ENCODE peak calls at places on chromosomes 16 and 17, in four cellular contexts. Z is uterus, I is AG09309, R is choroid plexus epithelial cell. V is an unnamed sample.

GRCh38 chr16:6970171-6970857 is 362.3 kb upstream of the RBFOX1 start:
- DNase-seq in Z (no peak), I (no peak), R (no peak), V (no peak)

GRCh38 chr16:48112603-48113400 is 43.0 kb downstream of the ABCC12 start:
- DNase-seq in Z (no peak), I (no peak), R (no peak), V (no peak)

GRCh38 chr17:73396429-73397277 is 84.9 kb upstream of the CDC42EP4 start:
- DNase-seq in Z (no peak), I (no peak), R (peak), V (no peak)

GRCh38 chr16:48462146-48462740 is 77.0 kb upstream of the SIAH1 start:
- DNase-seq in Z (no peak), I (no peak), R (no peak), V (no peak)

GRCh38 chr16:85526132-85526731 is 86.9 kb upstream of the GSE1 start:
- DNase-seq in Z (no peak), I (no peak), R (no peak), V (no peak)

GRCh38 chr17:47837401-47838039 is 3.6 kb downstream of the SCRN2 start:
- DNase-seq in Z (no peak), I (no peak), R (peak), V (no peak)

GRCh38 chr17:53722407-53722806 is 100.3 kb upstream of the KIF2B start:
- DNase-seq in Z (no peak), I (peak), R (peak), V (peak)

GRCh38 chr16:27690604-27691003 is 140.7 kb downstream of the KATNIP start:
- DNase-seq in Z (no peak), I (no peak), R (peak), V (no peak)

GRCh38 chr16:31427441-31428276 is 501 bp downstream of the COX6A2 start:
- DNase-seq in Z (peak), I (no peak), R (peak), V (no peak)

GRCh38 chr16:81486555-81487061 is 42.0 kb downstream of the CMIP start:
- DNase-seq in Z (no peak), I (peak), R (peak), V (no peak)

GRCh38 chr17:74045608-74046007 is 157.9 kb upstream of the RPL38 start:
- DNase-seq in Z (no peak), I (no peak), R (no peak), V (no peak)

GRCh38 chr16:82987767-82988166 is 361.0 kb downstream of the CDH13 start:
- DNase-seq in Z (no peak), I (no peak), R (peak), V (no peak)

GRCh38 chr17:38705803-38706624 is 941 bp downstream of the MLLT6 start:
- DNase-seq in Z (peak), I (no peak), R (no peak), V (no peak)

GRCh38 chr17:59893617-59894100 is 738 bp downstream of the RPS6KB1 start:
- DNase-seq in Z (no peak), I (no peak), R (peak), V (no peak)

GRCh38 chr17:35373984-35374765 is 754 bp upstream of the SLFN11 start:
- DNase-seq in Z (peak), I (peak), R (peak), V (no peak)

GRCh38 chr16:68592466-68593337 is 52.4 kb upstream of the CDH3 start:
- DNase-seq in Z (no peak), I (no peak), R (peak), V (no peak)

GRCh38 chr17:77332981-77333685 is 192.4 kb downstream of the SEC14L1 start:
- DNase-seq in Z (no peak), I (peak), R (peak), V (no peak)

GRCh38 chr16:3564130-3564888 is 12.9 kb downstream of the NLRC3 start:
- DNase-seq in Z (no peak), I (no peak), R (no peak), V (no peak)

GRCh38 chr16:81588326-81589081 is 143.9 kb downstream of the CMIP start:
- DNase-seq in Z (no peak), I (no peak), R (no peak), V (no peak)

GRCh38 chr17:37212184-37212583 is 163.6 kb upstream of the C17orf78 start:
- DNase-seq in Z (no peak), I (no peak), R (peak), V (no peak)

GRCh38 chr16:89985219-89985618 is 34.0 kb downstream of the DBNDD1 start:
- DNase-seq in Z (no peak), I (no peak), R (no peak), V (no peak)

GRCh38 chr17:265726-266125 is 84.3 kb upstream of the DOC2B start:
- DNase-seq in Z (peak), I (no peak), R (no peak), V (no peak)

GRCh38 chr17:67280279-67280678 is 35.3 kb upstream of the HELZ start:
- DNase-seq in Z (no peak), I (no peak), R (peak), V (no peak)

GRCh38 chr17:1820518-1821252 is 9.0 kb downstream of the SMYD4 start:
- DNase-seq in Z (no peak), I (no peak), R (peak), V (no peak)

GRCh38 chr17:73482251-73482661 is 162.0 kb downstream of the SDK2 start:
- DNase-seq in Z (no peak), I (no peak), R (no peak), V (no peak)

GRCh38 chr16:2226245-2226793 is 2.9 kb downstream of the E4F1 start:
- DNase-seq in Z (no peak), I (no peak), R (no peak), V (no peak)

GRCh38 chr17:56808503-56808902 is 25.2 kb downstream of the C17orf67 start:
- DNase-seq in Z (no peak), I (no peak), R (no peak), V (no peak)

GRCh38 chr17:16419074-16419928 is 3.9 kb downstream of the TRPV2 start:
- DNase-seq in Z (no peak), I (peak), R (peak), V (peak)

GRCh38 chr17:48546924-48547838 is 2.3 kb upstream of the HOXB2 start:
- DNase-seq in Z (peak), I (no peak), R (no peak), V (no peak)

GRCh38 chr17:50207792-50208567 is 6.5 kb upstream of the COL1A1 start:
- DNase-seq in Z (peak), I (no peak), R (no peak), V (no peak)

GRCh38 chr16:12546918-12547607 is 256.6 kb downstream of the CPPED1 start:
- DNase-seq in Z (no peak), I (no peak), R (no peak), V (no peak)

GRCh38 chr17:40190197-40191021 is 13.1 kb downstream of the RAPGEFL1 start:
- DNase-seq in Z (no peak), I (no peak), R (no peak), V (no peak)

GRCh38 chr16:68980695-68981315 is 124.6 kb upstream of the HAS3 start:
- DNase-seq in Z (no peak), I (no peak), R (no peak), V (no peak)

GRCh38 chr16:58502217-58502921 is 2.4 kb downstream of the NDRG4 start:
- DNase-seq in Z (no peak), I (no peak), R (no peak), V (no peak)

GRCh38 chr17:37462492-37462891 is 27.2 kb upstream of the DUSP14 start:
- DNase-seq in Z (no peak), I (no peak), R (no peak), V (no peak)

GRCh38 chr17:72984145-72984924 is 108.2 kb downstream of the SLC39A11 start:
- DNase-seq in Z (no peak), I (peak), R (peak), V (peak)

GRCh38 chr16:75372236-75372856 is 61.0 kb downstream of the CFDP1 start:
- DNase-seq in Z (no peak), I (no peak), R (peak), V (no peak)

GRCh38 chr17:2056221-2057129 is 1.6 kb downstream of the HIC1 start:
- DNase-seq in Z (peak), I (no peak), R (peak), V (no peak)

GRCh38 chr17:4204190-4204589 is 59.6 kb downstream of the ANKFY1 start:
- DNase-seq in Z (no peak), I (peak), R (peak), V (peak)

DNA sequence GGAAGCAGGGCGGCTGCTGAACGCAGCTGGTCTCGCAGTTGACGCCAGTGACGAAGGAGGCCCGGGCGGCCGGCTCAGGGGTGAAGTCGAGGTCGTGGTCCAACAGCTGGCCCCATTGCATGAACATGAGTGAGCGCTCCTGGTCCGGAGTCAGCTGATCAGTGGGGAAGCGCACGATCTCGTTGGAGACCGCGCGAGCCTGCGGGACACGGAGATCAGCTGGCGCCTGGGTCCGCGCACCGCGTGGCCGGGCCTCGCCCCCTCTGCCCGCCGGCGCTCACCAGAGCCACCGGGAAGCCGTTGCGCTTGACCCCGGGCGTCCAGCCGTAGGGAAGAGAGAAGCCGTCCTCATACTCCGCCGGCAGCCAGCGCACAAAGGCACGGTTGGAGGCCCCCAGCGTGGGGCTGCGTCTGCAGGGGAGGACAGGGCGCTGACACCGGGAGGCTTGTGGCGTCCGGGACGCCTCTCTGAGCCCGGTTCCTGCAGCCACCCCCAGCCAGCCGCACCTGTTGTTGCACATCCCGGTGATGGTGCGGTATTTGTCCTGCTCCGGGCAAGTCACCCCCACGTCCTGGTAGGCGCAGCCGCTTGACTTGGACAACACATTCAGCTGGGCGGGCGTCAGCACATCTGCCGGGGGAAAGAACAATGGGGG is 1.6 kb downstream of the MPO start:
- DNase-seq in Z (no peak), I (no peak), R (peak), V (no peak)
- H3K4me3 ChIP-seq in Z (no peak), I (no peak), R (no peak), V (no peak)

GRCh38 chr17:7820231-7820630 is 13.8 kb upstream of the KDM6B start:
- DNase-seq in Z (no peak), I (no peak), R (no peak), V (no peak)

GRCh38 chr17:7822126-7822525 is 11.9 kb upstream of the KDM6B start:
- DNase-seq in Z (no peak), I (no peak), R (no peak), V (no peak)

GRCh38 chr17:7823581-7824001 is 10.4 kb upstream of the KDM6B start:
- DNase-seq in Z (no peak), I (no peak), R (no peak), V (no peak)

GRCh38 chr17:7824021-7824924 is 9.7 kb upstream of the KDM6B start:
- DNase-seq in Z (no peak), I (no peak), R (no peak), V (no peak)

DNA sequence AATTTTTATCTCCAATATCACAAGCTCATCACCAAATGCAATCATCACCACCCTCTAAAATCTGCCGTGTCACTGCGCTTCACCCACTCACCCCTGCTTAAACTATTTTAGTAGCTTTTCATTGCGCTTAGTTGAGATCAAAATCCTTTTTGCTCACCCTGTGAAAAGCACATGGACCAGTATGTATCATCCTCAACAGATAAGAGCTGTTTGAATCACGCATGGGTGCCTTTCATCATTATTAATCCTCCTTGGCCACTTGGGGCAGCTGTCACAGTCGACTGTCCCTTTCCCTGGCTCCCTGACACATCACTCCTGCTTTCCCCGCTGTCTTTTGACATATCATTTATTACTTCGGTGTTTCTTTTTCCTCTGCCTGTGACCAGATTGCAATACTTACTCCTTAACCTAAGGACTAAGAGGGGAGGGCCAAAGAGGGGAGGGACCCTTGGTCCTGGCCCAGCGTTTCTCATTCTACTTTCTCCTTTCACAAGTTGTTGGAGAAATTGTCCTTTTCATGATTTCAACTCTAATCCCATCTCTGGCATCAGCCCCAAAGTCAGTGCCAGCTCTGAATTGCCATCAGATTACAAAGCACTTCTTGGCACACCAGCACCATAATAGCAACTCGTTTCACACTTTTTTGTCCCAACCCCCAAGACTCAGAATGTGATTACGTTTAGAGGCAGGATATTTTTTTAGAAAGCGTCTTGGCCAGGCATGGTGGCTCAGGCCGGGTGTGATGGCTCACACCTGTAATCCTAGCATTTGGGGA is 8.6 kb upstream of the KDM6B start:
- DNase-seq in Z (no peak), I (no peak), R (no peak), V (no peak)
- TF ChIP-seq CTCF in Z (no peak), I (peak), R (peak), V (no peak)

DNA sequence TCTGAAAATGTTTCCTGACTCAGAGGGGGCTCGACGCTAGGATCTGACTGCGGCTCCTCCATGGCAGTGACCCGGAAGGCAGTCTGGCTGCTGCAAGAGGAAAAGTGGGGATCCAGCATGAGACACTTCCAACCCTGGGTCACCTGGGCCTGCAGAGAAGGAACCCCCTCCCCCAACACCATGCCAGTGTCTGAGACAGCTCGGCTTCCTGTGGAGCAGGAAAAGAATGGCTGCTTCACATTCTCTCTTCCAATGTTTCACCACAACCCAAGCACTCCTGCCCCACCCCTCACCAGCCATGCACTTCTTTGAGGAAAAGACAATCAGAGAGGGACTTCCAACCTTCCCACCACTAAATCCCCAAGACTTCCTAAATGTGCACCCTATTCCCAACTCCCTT is 10.8 kb downstream of the TP53 start:
- DNase-seq in Z (no peak), I (no peak), R (peak), V (no peak)
- H3K4me3 ChIP-seq in Z (no peak), I (no peak), R (no peak), V (no peak)

GRCh38 chr17:61635913-61636432 is 45.0 kb upstream of the NACA2 start:
- DNase-seq in Z (no peak), I (no peak), R (peak), V (no peak)
- TF ChIP-seq CTCF in Z (no peak), I (peak), R (peak), V (peak)

DNA sequence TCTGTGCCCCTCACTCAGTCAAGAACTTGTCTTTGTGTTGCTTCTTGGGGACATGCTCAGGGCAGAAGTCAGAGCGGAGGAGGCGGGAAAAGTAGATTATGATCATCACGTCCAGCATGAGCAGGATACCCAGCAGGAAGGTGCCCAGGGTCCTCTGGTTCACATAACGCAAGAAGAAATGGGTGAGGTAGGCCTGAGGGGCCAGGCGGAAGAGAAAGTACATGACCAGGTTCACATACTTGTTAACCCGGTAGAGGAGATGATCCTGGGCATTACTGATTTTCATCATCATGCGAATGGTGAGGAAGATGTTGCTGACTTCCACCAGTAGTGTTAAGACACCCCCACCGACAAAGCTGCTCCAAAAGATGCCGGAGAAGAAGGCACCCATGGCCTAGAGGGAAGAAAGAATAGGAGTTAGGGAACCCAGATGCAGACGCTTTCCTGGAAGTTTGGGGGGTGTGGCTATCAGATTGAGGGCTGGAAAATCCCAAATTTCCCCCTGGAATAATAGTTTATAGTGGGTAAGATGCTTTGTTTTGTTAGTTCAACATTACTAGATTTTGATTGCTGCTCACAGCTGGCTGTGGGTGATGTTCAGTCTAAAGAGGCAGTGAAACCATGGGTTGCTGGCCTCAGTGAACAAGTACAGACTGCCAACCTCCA is 1.4 kb downstream of the TLCD1 start:
- DNase-seq in Z (no peak), I (no peak), R (no peak), V (no peak)
- H3K4me3 ChIP-seq in Z (no peak), I (no peak), R (peak), V (peak)

GRCh38 chr16:67499159-67499558 is 15.8 kb upstream of the AGRP start:
- DNase-seq in Z (no peak), I (no peak), R (no peak), V (no peak)
- TF ChIP-seq CTCF in Z (no peak), I (no peak), R (no peak), V (no peak)

GRCh38 chr17:41635121-41636097 is 11.0 kb upstream of the KRT17 start:
- DNase-seq in Z (peak), I (no peak), R (no peak), V (no peak)

GRCh38 chr17:41631890-41632269 is 7.5 kb upstream of the KRT17 start:
- DNase-seq in Z (no peak), I (no peak), R (no peak), V (no peak)

GRCh38 chr17:41632482-41633105 is 8.2 kb upstream of the KRT17 start:
- DNase-seq in Z (no peak), I (no peak), R (no peak), V (no peak)

GRCh38 chr17:41634639-41635038 is 10.3 kb upstream of the KRT17 start:
- DNase-seq in Z (no peak), I (no peak), R (no peak), V (no peak)

DNA sequence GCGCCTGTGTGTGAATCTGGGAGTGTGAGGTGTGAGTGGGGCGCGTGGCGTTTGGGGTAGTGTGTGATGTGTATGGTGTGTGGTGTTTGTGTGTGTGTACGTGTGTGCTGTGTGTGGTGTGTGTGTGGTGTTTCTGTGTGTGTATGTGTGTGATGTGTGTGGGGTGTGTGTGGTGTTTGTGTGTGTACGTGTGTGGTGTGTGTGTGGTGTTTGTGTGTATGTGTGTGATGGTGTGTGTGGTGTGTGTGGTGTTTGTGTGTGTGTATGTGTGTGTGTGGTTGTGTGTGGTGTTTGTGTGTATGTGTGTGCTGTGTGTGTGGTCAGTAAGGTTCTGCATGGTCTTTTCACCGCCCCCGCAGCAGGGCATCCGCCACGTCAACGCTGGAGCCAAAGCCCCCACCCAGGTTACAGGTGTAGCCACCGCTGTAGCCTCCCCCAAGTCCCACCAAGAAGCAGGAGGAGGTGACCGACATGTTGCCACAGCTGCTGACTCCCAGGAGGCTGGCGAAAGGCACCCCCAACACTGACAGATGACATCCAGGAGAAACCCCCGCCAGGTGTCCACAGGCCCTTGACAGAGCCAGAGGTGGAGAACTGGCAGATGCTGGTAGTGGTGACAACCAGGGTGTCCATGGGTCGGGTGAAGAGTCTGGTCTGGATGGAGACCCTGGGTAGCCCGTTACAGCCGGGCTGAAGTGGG is 9.3 kb upstream of the KRT17 start:
- DNase-seq in Z (no peak), I (no peak), R (no peak), V (no peak)
- H3K4me3 ChIP-seq in Z (no peak), I (no peak), R (no peak), V (no peak)

GRCh38 chr17:58312824-58313223 is 15.8 kb downstream of the TSPOAP1 start:
- DNase-seq in Z (no peak), I (no peak), R (no peak), V (no peak)
- TF ChIP-seq CTCF in Z (no peak), I (no peak), R (peak), V (no peak)

GRCh38 chr17:78592991-78593329 is 15.8 kb upstream of the DNAH17 start:
- DNase-seq in Z (no peak), I (no peak), R (no peak), V (no peak)
- H3K4me3 ChIP-seq in Z (no peak), I (no peak), R (no peak), V (no peak)